ENCODE peak calls at places on chromosomes 3 and 15, in seven cellular contexts. One of them, this sample, is unnamed.

GRCh38 chr3:54599741-54600140 is 328.1 kb downstream of the LRTM1 start:
- DNase-seq in breast epithelium: peak
- DNase-seq in tibial nerve: no peak
- DNase-seq in adrenal gland: no peak
- DNase-seq in heart left ventricle: peak
- DNase-seq in IMR-90: no peak
- DNase-seq in ovary: no peak
- DNase-seq in this sample: no peak

GRCh38 chr15:35383511-35383910 is 162.5 kb downstream of the DPH6 start:
- DNase-seq in breast epithelium: no peak
- DNase-seq in tibial nerve: no peak
- DNase-seq in adrenal gland: no peak
- DNase-seq in heart left ventricle: no peak
- DNase-seq in IMR-90: no peak
- DNase-seq in ovary: no peak
- DNase-seq in this sample: no peak

GRCh38 chr3:45496550-45496949 is 98.0 kb upstream of the LIMD1 start:
- DNase-seq in breast epithelium: no peak
- DNase-seq in tibial nerve: no peak
- DNase-seq in adrenal gland: no peak
- DNase-seq in heart left ventricle: no peak
- DNase-seq in IMR-90: no peak
- DNase-seq in ovary: peak
- DNase-seq in this sample: no peak

GRCh38 chr3:64578384-64578783 is 109.4 kb downstream of the ADAMTS9 start:
- DNase-seq in breast epithelium: no peak
- DNase-seq in tibial nerve: no peak
- DNase-seq in adrenal gland: no peak
- DNase-seq in heart left ventricle: no peak
- DNase-seq in IMR-90: no peak
- DNase-seq in ovary: no peak
- DNase-seq in this sample: no peak

GRCh38 chr3:190132376-190132775 is 11.7 kb upstream of the P3H2 start:
- DNase-seq in breast epithelium: no peak
- DNase-seq in tibial nerve: no peak
- DNase-seq in adrenal gland: no peak
- DNase-seq in heart left ventricle: no peak
- DNase-seq in IMR-90: no peak
- DNase-seq in ovary: no peak
- DNase-seq in this sample: no peak

GRCh38 chr3:11545186-11545851 is 98.4 kb downstream of the VGLL4 start:
- DNase-seq in breast epithelium: no peak
- DNase-seq in tibial nerve: no peak
- DNase-seq in adrenal gland: no peak
- DNase-seq in heart left ventricle: no peak
- DNase-seq in IMR-90: no peak
- DNase-seq in ovary: no peak
- DNase-seq in this sample: no peak

GRCh38 chr15:78368671-78369070 is 28.5 kb downstream of the CRABP1 start:
- DNase-seq in breast epithelium: no peak
- DNase-seq in tibial nerve: no peak
- DNase-seq in adrenal gland: no peak
- DNase-seq in heart left ventricle: no peak
- DNase-seq in IMR-90: no peak
- DNase-seq in ovary: no peak
- DNase-seq in this sample: peak

GRCh38 chr3:136883967-136884720 is 22.1 kb downstream of the NCK1 start:
- DNase-seq in breast epithelium: no peak
- DNase-seq in tibial nerve: no peak
- DNase-seq in adrenal gland: no peak
- DNase-seq in heart left ventricle: no peak
- DNase-seq in IMR-90: no peak
- DNase-seq in ovary: no peak
- DNase-seq in this sample: no peak

GRCh38 chr15:55277116-55277564 is 12.5 kb downstream of the RAB27A start:
- DNase-seq in breast epithelium: no peak
- DNase-seq in tibial nerve: no peak
- DNase-seq in adrenal gland: peak
- DNase-seq in heart left ventricle: no peak
- DNase-seq in IMR-90: peak
- DNase-seq in ovary: no peak
- DNase-seq in this sample: no peak

GRCh38 chr3:194387926-194388418 is 11.1 kb downstream of the GP5 start:
- DNase-seq in breast epithelium: no peak
- DNase-seq in tibial nerve: no peak
- DNase-seq in adrenal gland: no peak
- DNase-seq in heart left ventricle: no peak
- DNase-seq in IMR-90: no peak
- DNase-seq in ovary: no peak
- DNase-seq in this sample: peak

GRCh38 chr15:39936681-39937080 is 2.8 kb downstream of the EIF2AK4 start:
- DNase-seq in breast epithelium: no peak
- DNase-seq in tibial nerve: no peak
- DNase-seq in adrenal gland: no peak
- DNase-seq in heart left ventricle: no peak
- DNase-seq in IMR-90: no peak
- DNase-seq in ovary: no peak
- DNase-seq in this sample: no peak

GRCh38 chr3:128929364-128929763 is 49.9 kb downstream of the ACAD9 start:
- DNase-seq in breast epithelium: no peak
- DNase-seq in tibial nerve: no peak
- DNase-seq in adrenal gland: no peak
- DNase-seq in heart left ventricle: no peak
- DNase-seq in IMR-90: no peak
- DNase-seq in ovary: no peak
- DNase-seq in this sample: no peak

GRCh38 chr3:145522179-145522578 is 638.8 kb downstream of the PLOD2 start:
- DNase-seq in breast epithelium: no peak
- DNase-seq in tibial nerve: no peak
- DNase-seq in adrenal gland: no peak
- DNase-seq in heart left ventricle: no peak
- DNase-seq in IMR-90: no peak
- DNase-seq in ovary: no peak
- DNase-seq in this sample: no peak

GRCh38 chr3:62548806-62549205 is 175.5 kb upstream of the FEZF2 start:
- DNase-seq in breast epithelium: no peak
- DNase-seq in tibial nerve: no peak
- DNase-seq in adrenal gland: no peak
- DNase-seq in heart left ventricle: no peak
- DNase-seq in IMR-90: no peak
- DNase-seq in ovary: no peak
- DNase-seq in this sample: no peak

GRCh38 chr3:189720746-189721426 is 89.7 kb downstream of the TP63 start:
- DNase-seq in breast epithelium: no peak
- DNase-seq in tibial nerve: no peak
- DNase-seq in adrenal gland: no peak
- DNase-seq in heart left ventricle: no peak
- DNase-seq in IMR-90: no peak
- DNase-seq in ovary: no peak
- DNase-seq in this sample: no peak

GRCh38 chr3:151999936-152000335 is 126.5 kb downstream of the SUCNR1 start:
- DNase-seq in breast epithelium: no peak
- DNase-seq in tibial nerve: no peak
- DNase-seq in adrenal gland: no peak
- DNase-seq in heart left ventricle: no peak
- DNase-seq in IMR-90: no peak
- DNase-seq in ovary: no peak
- DNase-seq in this sample: no peak

GRCh38 chr3:146152841-146153240 is 8.1 kb downstream of the PLOD2 start:
- DNase-seq in breast epithelium: peak
- DNase-seq in tibial nerve: no peak
- DNase-seq in adrenal gland: no peak
- DNase-seq in heart left ventricle: no peak
- DNase-seq in IMR-90: no peak
- DNase-seq in ovary: no peak
- DNase-seq in this sample: peak

GRCh38 chr15:78981532-78982313 is 36.9 kb upstream of the CTSH start:
- DNase-seq in breast epithelium: no peak
- DNase-seq in tibial nerve: no peak
- DNase-seq in adrenal gland: no peak
- DNase-seq in heart left ventricle: no peak
- DNase-seq in IMR-90: no peak
- DNase-seq in ovary: no peak
- DNase-seq in this sample: no peak

GRCh38 chr15:62545392-62546227 is 380.5 kb upstream of the C2CD4B start:
- DNase-seq in breast epithelium: peak
- DNase-seq in tibial nerve: peak
- DNase-seq in adrenal gland: no peak
- DNase-seq in heart left ventricle: peak
- DNase-seq in IMR-90: peak
- DNase-seq in ovary: no peak
- DNase-seq in this sample: peak

GRCh38 chr3:173191611-173192010 is 50.6 kb upstream of the SPATA16 start:
- DNase-seq in breast epithelium: no peak
- DNase-seq in tibial nerve: no peak
- DNase-seq in adrenal gland: no peak
- DNase-seq in heart left ventricle: no peak
- DNase-seq in IMR-90: peak
- DNase-seq in ovary: no peak
- DNase-seq in this sample: no peak

GRCh38 chr3:36525115-36525711 is 144.9 kb downstream of the STAC start:
- DNase-seq in breast epithelium: no peak
- DNase-seq in tibial nerve: no peak
- DNase-seq in adrenal gland: no peak
- DNase-seq in heart left ventricle: no peak
- DNase-seq in IMR-90: peak
- DNase-seq in ovary: no peak
- DNase-seq in this sample: no peak

GRCh38 chr3:48122504-48122903 is 65.7 kb downstream of the CDC25A start:
- DNase-seq in breast epithelium: no peak
- DNase-seq in tibial nerve: no peak
- DNase-seq in adrenal gland: no peak
- DNase-seq in heart left ventricle: no peak
- DNase-seq in IMR-90: no peak
- DNase-seq in ovary: no peak
- DNase-seq in this sample: no peak

GRCh38 chr3:52141751-52142150 is 12.5 kb downstream of the POC1A start:
- DNase-seq in breast epithelium: no peak
- DNase-seq in tibial nerve: no peak
- DNase-seq in adrenal gland: no peak
- DNase-seq in heart left ventricle: no peak
- DNase-seq in IMR-90: no peak
- DNase-seq in ovary: no peak
- DNase-seq in this sample: no peak

GRCh38 chr3:52143616-52144015 is 10.6 kb downstream of the POC1A start:
- DNase-seq in breast epithelium: no peak
- DNase-seq in tibial nerve: no peak
- DNase-seq in adrenal gland: no peak
- DNase-seq in heart left ventricle: no peak
- DNase-seq in IMR-90: no peak
- DNase-seq in ovary: no peak
- DNase-seq in this sample: no peak

GRCh38 chr3:52143156-52143555 is 11.1 kb downstream of the POC1A start:
- DNase-seq in breast epithelium: no peak
- DNase-seq in tibial nerve: no peak
- DNase-seq in adrenal gland: no peak
- DNase-seq in heart left ventricle: no peak
- DNase-seq in IMR-90: no peak
- DNase-seq in ovary: no peak
- DNase-seq in this sample: no peak

GRCh38 chr3:52140000-52140399 is 14.2 kb downstream of the POC1A start:
- DNase-seq in breast epithelium: no peak
- DNase-seq in tibial nerve: no peak
- DNase-seq in adrenal gland: no peak
- DNase-seq in heart left ventricle: peak
- DNase-seq in IMR-90: no peak
- DNase-seq in ovary: no peak
- DNase-seq in this sample: no peak

DNA sequence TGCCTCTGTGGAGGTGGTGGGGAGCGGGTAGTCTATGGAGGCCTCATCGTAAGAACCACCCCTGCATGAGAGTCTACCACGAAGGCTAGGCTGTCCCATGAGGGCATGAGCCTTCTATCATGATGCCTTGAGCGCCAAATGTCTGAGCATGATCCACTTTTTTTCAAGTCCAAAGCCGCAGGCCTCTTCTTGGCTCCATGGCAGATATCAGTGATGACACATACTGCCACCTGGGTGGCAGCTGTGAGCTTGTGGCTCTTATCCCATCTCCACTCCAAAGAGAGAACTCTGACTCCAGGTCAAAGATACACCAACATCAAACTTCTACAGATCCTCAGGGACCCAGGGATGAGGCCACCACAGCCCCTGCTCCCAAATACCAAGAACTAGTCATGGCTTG is 13.4 kb downstream of the POC1A start:
- DNase-seq in breast epithelium: no peak
- DNase-seq in tibial nerve: no peak
- DNase-seq in adrenal gland: no peak
- DNase-seq in heart left ventricle: no peak
- DNase-seq in IMR-90: no peak
- DNase-seq in ovary: no peak
- DNase-seq in this sample: no peak
- H3K4me3 ChIP-seq in breast epithelium: no peak
- H3K4me3 ChIP-seq in tibial nerve: no peak
- H3K4me3 ChIP-seq in adrenal gland: no peak
- H3K4me3 ChIP-seq in heart left ventricle: no peak
- H3K4me3 ChIP-seq in IMR-90: no peak
- H3K4me3 ChIP-seq in ovary: no peak
- H3K4me3 ChIP-seq in this sample: no peak

DNA sequence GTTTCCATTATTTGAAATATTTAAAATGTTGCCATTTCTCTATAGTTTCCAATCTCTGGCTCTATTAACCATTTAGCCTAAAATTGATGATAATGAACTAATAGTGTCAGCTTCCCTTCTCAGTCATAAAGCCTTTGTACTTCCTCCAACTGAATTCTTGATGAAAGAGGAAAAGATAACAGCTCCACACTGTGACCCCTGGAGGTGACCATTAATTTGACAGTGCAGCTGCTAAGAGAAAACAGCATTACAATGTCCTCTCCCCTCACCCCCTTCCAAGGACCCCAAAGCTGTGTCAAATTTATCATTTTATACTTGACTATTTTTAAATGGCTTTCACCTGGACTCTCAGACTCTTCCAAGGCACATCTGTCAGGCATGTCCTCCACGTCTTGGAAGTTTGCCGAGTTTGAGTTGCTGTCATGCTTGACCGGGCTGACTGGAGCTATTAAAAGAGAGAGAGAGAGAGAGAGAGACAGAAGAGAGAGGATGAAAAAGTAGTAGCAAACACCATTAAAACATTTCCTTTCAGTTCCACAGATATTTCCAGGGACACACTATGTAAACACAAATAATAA is 236.5 kb downstream of the WDR72 start:
- DNase-seq in breast epithelium: no peak
- DNase-seq in tibial nerve: no peak
- DNase-seq in adrenal gland: peak
- DNase-seq in heart left ventricle: no peak
- DNase-seq in IMR-90: no peak
- DNase-seq in ovary: no peak
- DNase-seq in this sample: no peak
- TF ChIP-seq CTCF in breast epithelium: no peak
- TF ChIP-seq CTCF in tibial nerve: no peak
- TF ChIP-seq CTCF in adrenal gland: no peak
- TF ChIP-seq CTCF in heart left ventricle: no peak
- TF ChIP-seq CTCF in IMR-90: no peak
- TF ChIP-seq CTCF in ovary: no peak
- TF ChIP-seq CTCF in this sample: no peak

GRCh38 chr3:15260531-15260930 is 54.5 kb downstream of the CAPN7 start:
- DNase-seq in breast epithelium: no peak
- DNase-seq in tibial nerve: no peak
- DNase-seq in adrenal gland: no peak
- DNase-seq in heart left ventricle: no peak
- DNase-seq in IMR-90: no peak
- DNase-seq in ovary: no peak
- DNase-seq in this sample: peak
- TF ChIP-seq POLR2A in breast epithelium: no peak
- TF ChIP-seq POLR2A in tibial nerve: no peak
- TF ChIP-seq POLR2A in adrenal gland: no peak
- TF ChIP-seq POLR2A in heart left ventricle: no peak
- TF ChIP-seq POLR2A in IMR-90: no peak
- TF ChIP-seq POLR2A in ovary: no peak
- TF ChIP-seq POLR2A in this sample: no peak

GRCh38 chr3:46930945-46931403 is 45.6 kb downstream of the CCDC12 start:
- DNase-seq in breast epithelium: peak
- DNase-seq in tibial nerve: no peak
- DNase-seq in adrenal gland: no peak
- DNase-seq in heart left ventricle: no peak
- DNase-seq in IMR-90: no peak
- DNase-seq in ovary: no peak
- DNase-seq in this sample: no peak
- H3K4me3 ChIP-seq in breast epithelium: peak
- H3K4me3 ChIP-seq in tibial nerve: no peak
- H3K4me3 ChIP-seq in adrenal gland: no peak
- H3K4me3 ChIP-seq in heart left ventricle: no peak
- H3K4me3 ChIP-seq in IMR-90: no peak
- H3K4me3 ChIP-seq in ovary: no peak
- H3K4me3 ChIP-seq in this sample: no peak

This sample was measured in lower leg skin.